ENCODE peak calls at places on chromosome 3, in six cellular contexts. One of them, this sample, is unnamed.

GRCh38 chr3:98329392-98330124 is 24.1 kb upstream of the OR5K4 start:
- DNase-seq in heart right ventricle: no peak
- DNase-seq in PC-3: peak
- DNase-seq in fibroblast of pulmonary artery: peak
- DNase-seq in tibial artery: no peak
- DNase-seq in glutamatergic neuron: peak
- DNase-seq in this sample: peak

GRCh38 chr3:45489730-45490309 is 101.4 kb downstream of the LARS2 start:
- DNase-seq in heart right ventricle: no peak
- DNase-seq in PC-3: peak
- DNase-seq in fibroblast of pulmonary artery: no peak
- DNase-seq in tibial artery: no peak
- DNase-seq in glutamatergic neuron: no peak
- DNase-seq in this sample: peak

GRCh38 chr3:88433572-88433971 is 283.8 kb downstream of the C3orf38 start:
- DNase-seq in heart right ventricle: no peak
- DNase-seq in PC-3: no peak
- DNase-seq in fibroblast of pulmonary artery: no peak
- DNase-seq in tibial artery: no peak
- DNase-seq in glutamatergic neuron: peak
- DNase-seq in this sample: no peak

GRCh38 chr3:136632625-136633081 is 119.5 kb downstream of the STAG1 start:
- DNase-seq in heart right ventricle: no peak
- DNase-seq in PC-3: peak
- DNase-seq in fibroblast of pulmonary artery: peak
- DNase-seq in tibial artery: no peak
- DNase-seq in glutamatergic neuron: no peak
- DNase-seq in this sample: peak

GRCh38 chr3:165837801-165838200 is 578 bp upstream of the BCHE start:
- DNase-seq in heart right ventricle: no peak
- DNase-seq in PC-3: no peak
- DNase-seq in fibroblast of pulmonary artery: no peak
- DNase-seq in tibial artery: no peak
- DNase-seq in glutamatergic neuron: no peak
- DNase-seq in this sample: no peak

GRCh38 chr3:126488205-126488604 is 12.5 kb upstream of the ZXDC start:
- DNase-seq in heart right ventricle: no peak
- DNase-seq in PC-3: no peak
- DNase-seq in fibroblast of pulmonary artery: no peak
- DNase-seq in tibial artery: no peak
- DNase-seq in glutamatergic neuron: no peak
- DNase-seq in this sample: no peak

GRCh38 chr3:59115355-59116136 is 65.7 kb upstream of the CFAP20DC start:
- DNase-seq in heart right ventricle: no peak
- DNase-seq in PC-3: peak
- DNase-seq in fibroblast of pulmonary artery: peak
- DNase-seq in tibial artery: no peak
- DNase-seq in glutamatergic neuron: no peak
- DNase-seq in this sample: peak

GRCh38 chr3:45792516-45793172 is 3.7 kb downstream of the SLC6A20 start:
- DNase-seq in heart right ventricle: no peak
- DNase-seq in PC-3: no peak
- DNase-seq in fibroblast of pulmonary artery: no peak
- DNase-seq in tibial artery: no peak
- DNase-seq in glutamatergic neuron: no peak
- DNase-seq in this sample: no peak

GRCh38 chr3:9276761-9277370 is 27.4 kb upstream of the SRGAP3 start:
- DNase-seq in heart right ventricle: no peak
- DNase-seq in PC-3: peak
- DNase-seq in fibroblast of pulmonary artery: no peak
- DNase-seq in tibial artery: no peak
- DNase-seq in glutamatergic neuron: no peak
- DNase-seq in this sample: no peak

GRCh38 chr3:145943994-145944393 is 217.0 kb downstream of the PLOD2 start:
- DNase-seq in heart right ventricle: no peak
- DNase-seq in PC-3: no peak
- DNase-seq in fibroblast of pulmonary artery: no peak
- DNase-seq in tibial artery: no peak
- DNase-seq in glutamatergic neuron: no peak
- DNase-seq in this sample: no peak

GRCh38 chr3:50272911-50273688 is 4.2 kb downstream of the SEMA3B start:
- DNase-seq in heart right ventricle: peak
- DNase-seq in PC-3: peak
- DNase-seq in fibroblast of pulmonary artery: peak
- DNase-seq in tibial artery: peak
- DNase-seq in glutamatergic neuron: peak
- DNase-seq in this sample: peak

GRCh38 chr3:184663756-184664155 is 48.1 kb downstream of the MAGEF1 start:
- DNase-seq in heart right ventricle: no peak
- DNase-seq in PC-3: no peak
- DNase-seq in fibroblast of pulmonary artery: no peak
- DNase-seq in tibial artery: no peak
- DNase-seq in glutamatergic neuron: no peak
- DNase-seq in this sample: no peak

GRCh38 chr3:37814547-37814946 is 47.1 kb upstream of the CTDSPL start:
- DNase-seq in heart right ventricle: no peak
- DNase-seq in PC-3: peak
- DNase-seq in fibroblast of pulmonary artery: peak
- DNase-seq in tibial artery: no peak
- DNase-seq in glutamatergic neuron: no peak
- DNase-seq in this sample: peak

GRCh38 chr3:157436583-157437300 is at the start of gene PTX3:
- DNase-seq in heart right ventricle: no peak
- DNase-seq in PC-3: peak
- DNase-seq in fibroblast of pulmonary artery: peak
- DNase-seq in tibial artery: no peak
- DNase-seq in glutamatergic neuron: no peak
- DNase-seq in this sample: peak

GRCh38 chr3:146454796-146455195 is 14.6 kb downstream of the PLSCR2 start:
- DNase-seq in heart right ventricle: no peak
- DNase-seq in PC-3: no peak
- DNase-seq in fibroblast of pulmonary artery: no peak
- DNase-seq in tibial artery: no peak
- DNase-seq in glutamatergic neuron: no peak
- DNase-seq in this sample: no peak

GRCh38 chr3:157499342-157499963 is 3.8 kb downstream of the VEPH1 start:
- DNase-seq in heart right ventricle: peak
- DNase-seq in PC-3: peak
- DNase-seq in fibroblast of pulmonary artery: peak
- DNase-seq in tibial artery: no peak
- DNase-seq in glutamatergic neuron: peak
- DNase-seq in this sample: peak

GRCh38 chr3:79490165-79491028 is 277.4 kb downstream of the ROBO1 start:
- DNase-seq in heart right ventricle: peak
- DNase-seq in PC-3: no peak
- DNase-seq in fibroblast of pulmonary artery: peak
- DNase-seq in tibial artery: peak
- DNase-seq in glutamatergic neuron: no peak
- DNase-seq in this sample: peak

GRCh38 chr3:24525557-24525956 is 30.9 kb upstream of the THRB start:
- DNase-seq in heart right ventricle: no peak
- DNase-seq in PC-3: no peak
- DNase-seq in fibroblast of pulmonary artery: no peak
- DNase-seq in tibial artery: no peak
- DNase-seq in glutamatergic neuron: no peak
- DNase-seq in this sample: no peak

DNA sequence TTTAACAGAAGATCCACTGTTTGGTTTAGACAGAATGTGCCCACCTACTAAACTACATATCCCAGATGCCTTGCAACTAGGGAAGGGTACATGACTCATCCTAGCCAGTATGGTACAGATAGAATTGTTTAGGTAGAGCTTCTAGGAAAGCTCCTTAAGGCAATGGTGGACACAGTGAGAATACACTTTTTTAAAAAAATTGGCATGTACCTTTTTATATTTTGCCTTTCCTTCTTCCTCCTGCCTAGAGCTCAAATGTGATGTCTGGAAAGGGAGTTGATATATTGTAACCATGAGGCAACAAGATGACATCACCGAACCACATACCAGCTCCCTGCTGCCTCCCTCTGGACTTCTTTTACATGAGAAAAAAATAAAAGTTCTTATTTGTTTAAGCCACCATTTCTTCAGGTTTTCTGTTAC is 14.4 kb upstream of the C3orf80 start:
- DNase-seq in heart right ventricle: no peak
- DNase-seq in PC-3: peak
- DNase-seq in fibroblast of pulmonary artery: peak
- DNase-seq in tibial artery: no peak
- DNase-seq in glutamatergic neuron: no peak
- DNase-seq in this sample: peak
- TF ChIP-seq CTCF in heart right ventricle: peak
- TF ChIP-seq CTCF in PC-3: peak
- TF ChIP-seq CTCF in fibroblast of pulmonary artery: peak
- TF ChIP-seq CTCF in tibial artery: no peak
- TF ChIP-seq CTCF in glutamatergic neuron: no peak
- TF ChIP-seq CTCF in this sample: peak

DNA sequence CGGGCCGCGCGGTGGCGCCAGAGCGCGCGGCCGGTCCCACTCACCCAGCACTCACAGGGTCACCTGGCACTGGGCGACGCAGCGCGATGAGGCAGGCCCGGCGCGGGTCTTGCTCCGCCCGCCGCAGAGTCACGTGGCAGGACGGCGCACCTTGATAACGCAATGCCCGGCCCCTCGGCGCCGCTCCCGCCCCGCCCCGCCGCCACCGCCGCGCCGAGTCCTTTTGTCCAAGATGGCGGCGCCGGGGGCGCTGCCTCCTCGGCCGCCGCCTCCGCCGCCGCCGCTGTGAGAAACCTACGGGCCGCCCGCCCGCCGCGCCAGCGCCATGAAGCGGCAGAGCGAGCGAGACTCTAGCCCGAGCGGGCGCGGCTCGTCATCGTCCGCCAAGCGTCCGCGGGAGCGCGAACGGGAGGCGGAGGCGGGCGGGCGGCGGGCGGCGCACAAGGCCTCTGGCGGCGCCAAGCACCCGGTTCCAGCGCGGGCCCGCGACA is at the start of gene RBM15B:
- DNase-seq in heart right ventricle: peak
- DNase-seq in PC-3: peak
- DNase-seq in fibroblast of pulmonary artery: peak
- DNase-seq in tibial artery: peak
- DNase-seq in glutamatergic neuron: peak
- DNase-seq in this sample: peak
- TF ChIP-seq CTCF in heart right ventricle: peak
- TF ChIP-seq CTCF in PC-3: no peak
- TF ChIP-seq CTCF in fibroblast of pulmonary artery: peak
- TF ChIP-seq CTCF in tibial artery: peak
- TF ChIP-seq CTCF in glutamatergic neuron: peak
- TF ChIP-seq CTCF in this sample: peak

DNA sequence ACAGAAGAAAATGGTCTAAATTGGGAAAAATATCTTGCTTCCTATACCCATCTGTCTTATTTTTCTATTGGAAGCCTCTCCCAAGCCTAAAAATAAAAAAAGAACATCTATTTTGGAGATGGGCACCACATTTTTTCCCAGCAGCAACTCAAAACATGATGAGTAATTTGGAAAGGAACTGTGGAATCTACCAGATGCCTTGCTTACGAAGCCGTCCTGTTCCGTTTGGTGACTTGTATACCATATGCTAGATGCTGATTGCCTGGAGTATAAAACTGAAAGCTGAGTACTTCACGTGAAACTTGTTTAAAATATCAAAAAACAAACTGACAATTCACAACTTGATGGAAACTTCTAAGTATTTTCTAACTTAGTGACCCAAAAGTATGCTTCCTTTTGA is 491.0 kb downstream of the ROBO2 start:
- DNase-seq in heart right ventricle: no peak
- DNase-seq in PC-3: no peak
- DNase-seq in fibroblast of pulmonary artery: no peak
- DNase-seq in tibial artery: no peak
- DNase-seq in glutamatergic neuron: no peak
- DNase-seq in this sample: no peak
- TF ChIP-seq CTCF in heart right ventricle: no peak
- TF ChIP-seq CTCF in PC-3: no peak
- TF ChIP-seq CTCF in fibroblast of pulmonary artery: no peak
- TF ChIP-seq CTCF in tibial artery: no peak
- TF ChIP-seq CTCF in glutamatergic neuron: no peak
- TF ChIP-seq CTCF in this sample: no peak

GRCh38 chr3:94525039-94525438 is 462.2 kb downstream of the NSUN3 start:
- DNase-seq in heart right ventricle: no peak
- DNase-seq in PC-3: peak
- DNase-seq in fibroblast of pulmonary artery: peak
- DNase-seq in tibial artery: no peak
- DNase-seq in glutamatergic neuron: peak
- DNase-seq in this sample: peak
- TF ChIP-seq CTCF in heart right ventricle: peak
- TF ChIP-seq CTCF in PC-3: peak
- TF ChIP-seq CTCF in fibroblast of pulmonary artery: peak
- TF ChIP-seq CTCF in tibial artery: no peak
- TF ChIP-seq CTCF in glutamatergic neuron: peak
- TF ChIP-seq CTCF in this sample: no peak

GRCh38 chr3:114645392-114645791 is 351.6 kb downstream of the TIGIT start:
- DNase-seq in heart right ventricle: no peak
- DNase-seq in PC-3: no peak
- DNase-seq in fibroblast of pulmonary artery: peak
- DNase-seq in tibial artery: no peak
- DNase-seq in glutamatergic neuron: no peak
- DNase-seq in this sample: no peak
- TF ChIP-seq CTCF in heart right ventricle: no peak
- TF ChIP-seq CTCF in PC-3: no peak
- TF ChIP-seq CTCF in fibroblast of pulmonary artery: no peak
- TF ChIP-seq CTCF in tibial artery: no peak
- TF ChIP-seq CTCF in glutamatergic neuron: no peak
- TF ChIP-seq CTCF in this sample: no peak

GRCh38 chr3:41574900-41575299 is 375.6 kb downstream of the CTNNB1 start:
- DNase-seq in heart right ventricle: no peak
- DNase-seq in PC-3: peak
- DNase-seq in fibroblast of pulmonary artery: peak
- DNase-seq in tibial artery: no peak
- DNase-seq in glutamatergic neuron: no peak
- DNase-seq in this sample: no peak
- TF ChIP-seq CTCF in heart right ventricle: peak
- TF ChIP-seq CTCF in PC-3: peak
- TF ChIP-seq CTCF in fibroblast of pulmonary artery: no peak
- TF ChIP-seq CTCF in tibial artery: no peak
- TF ChIP-seq CTCF in glutamatergic neuron: no peak
- TF ChIP-seq CTCF in this sample: no peak